ENCODE peak calls at places on chromosomes 7 and 10, in eight cellular contexts. T, S, Q, I, O, B, F and L are unnamed samples.

GRCh38 chr10:84008878-84009277 is 130.4 kb upstream of the GHITM start:
- DNase-seq in I (peak), S (no peak), Q (peak), T (no peak), F (peak), O (peak), B (no peak), L (no peak)

GRCh38 chr7:35781200-35781701 is 19.6 kb upstream of the SEPTIN7 start:
- DNase-seq in T (no peak), O (no peak), Q (no peak), F (no peak), B (no peak), S (no peak), I (peak), L (peak)

GRCh38 chr10:132069122-132069848 is 3.5 kb downstream of the JAKMIP3 start:
- DNase-seq in F (no peak), I (no peak), Q (no peak), T (no peak), S (no peak), B (no peak), O (no peak), L (no peak)

GRCh38 chr10:126288547-126289493 is 99.5 kb downstream of the ADAM12 start:
- DNase-seq in I (no peak), T (no peak), B (no peak), Q (no peak), S (no peak), O (no peak), F (no peak), L (no peak)

GRCh38 chr7:30930621-30931020 is 19.0 kb downstream of the AQP1 start:
- DNase-seq in B (no peak), F (no peak), Q (peak), S (peak), O (no peak), I (peak), T (no peak), L (no peak)

GRCh38 chr7:108452707-108453106 is 3.5 kb downstream of the NRCAM start:
- DNase-seq in O (peak), T (peak), Q (peak), S (no peak), F (no peak), I (peak), B (no peak), L (no peak)

GRCh38 chr10:649798-650690 is 39.4 kb downstream of the DIP2C start:
- DNase-seq in Q (no peak), B (no peak), F (peak), T (no peak), O (no peak), S (peak), I (no peak), L (no peak)

GRCh38 chr7:26420600-26420999 is 128.9 kb downstream of the SNX10 start:
- DNase-seq in O (no peak), Q (no peak), I (no peak), T (no peak), B (no peak), F (no peak), S (no peak), L (no peak)

GRCh38 chr10:29772403-29772802 is 137.6 kb upstream of the SVIL start:
- DNase-seq in B (no peak), T (no peak), I (no peak), F (no peak), Q (no peak), O (no peak), S (no peak), L (no peak)

GRCh38 chr7:138449580-138449979 is 10.5 kb upstream of the TRIM24 start:
- DNase-seq in I (peak), T (no peak), F (peak), Q (peak), S (no peak), B (no peak), O (peak), L (no peak)

GRCh38 chr10:37478381-37478780 is 353.0 kb downstream of the ANKRD30A start:
- DNase-seq in T (no peak), O (no peak), S (no peak), I (no peak), F (no peak), Q (no peak), B (no peak), L (no peak)

GRCh38 chr10:22550732-22551131 is 163.6 kb downstream of the PIP4K2A start:
- DNase-seq in F (peak), B (peak), S (peak), Q (peak), I (peak), T (peak), O (peak), L (peak)

GRCh38 chr10:23173549-23174074 is 18.5 kb upstream of the PTF1A start:
- DNase-seq in S (no peak), T (no peak), O (peak), F (no peak), B (no peak), I (no peak), Q (no peak), L (no peak)

GRCh38 chr10:119197921-119198320 is 9.4 kb upstream of the GRK5 start:
- DNase-seq in Q (no peak), T (peak), O (no peak), F (no peak), B (no peak), S (no peak), I (peak), L (no peak)

GRCh38 chr10:98253499-98253898 is 14.5 kb downstream of the LOXL4 start:
- DNase-seq in Q (no peak), I (no peak), T (no peak), O (no peak), B (no peak), S (no peak), F (no peak), L (no peak)

GRCh38 chr10:83283151-83283550 is 856.2 kb upstream of the GHITM start:
- DNase-seq in F (no peak), S (no peak), T (no peak), Q (no peak), O (no peak), B (no peak), I (no peak), L (no peak)

GRCh38 chr10:124091646-124092269 is 1.6 kb downstream of the CHST15 start:
- DNase-seq in S (peak), T (no peak), F (peak), I (peak), Q (no peak), O (no peak), B (peak), L (no peak)

GRCh38 chr10:133308431-133309110 is at the start of the genes TUBGCP2 and ZNF511:
- DNase-seq in I (peak), Q (peak), S (peak), B (peak), F (peak), O (peak), T (peak), L (peak)

GRCh38 chr7:5643280-5643679 is 138.2 kb downstream of the RNF216 start:
- DNase-seq in I (peak), Q (peak), T (peak), S (no peak), F (peak), O (no peak), B (peak), L (no peak)

GRCh38 chr7:102061981-102062390 is 224.7 kb upstream of the SH2B2 start:
- DNase-seq in B (no peak), F (no peak), I (peak), O (no peak), T (no peak), Q (no peak), S (peak), L (no peak)

GRCh38 chr7:18003286-18003685 is 24.4 kb downstream of the PRPS1L1 start:
- DNase-seq in O (no peak), T (no peak), F (no peak), S (no peak), I (no peak), Q (no peak), B (no peak), L (no peak)

GRCh38 chr7:128053023-128053422 is 21.8 kb upstream of the LRRC4 start:
- DNase-seq in B (no peak), F (no peak), T (peak), S (no peak), Q (peak), I (peak), O (no peak), L (no peak)

GRCh38 chr10:68900427-68901105 is 549 bp upstream of the DDX50 start:
- DNase-seq in O (peak), B (peak), Q (no peak), F (no peak), S (peak), I (no peak), T (peak), L (no peak)

GRCh38 chr10:109275970-109276369 is 647.3 kb downstream of the XPNPEP1 start:
- DNase-seq in T (no peak), F (no peak), S (no peak), O (no peak), Q (no peak), I (no peak), B (no peak), L (no peak)

GRCh38 chr10:21327239-21327993 is 198.1 kb downstream of the SKIDA1 start:
- DNase-seq in F (peak), Q (no peak), O (no peak), S (no peak), B (no peak), T (no peak), I (no peak), L (no peak)